ENCODE peak calls at places on chromosomes 4 and X, in nine cellular contexts. T, L, G, N, K, Q, D, R and A are unnamed samples.
A peak's percentile ranks its signal among the peaks of the same experiment; 100 is the strongest.

GRCh38 chr4:23333946-23334878 is 555.6 kb downstream of the PPARGC1A start:
- DNase-seq in T (no peak), L (peak; percentile 23), G (peak; percentile 87), N (peak; percentile 66), K (peak; percentile 75), Q (no peak), D (no peak), R (peak; percentile 21), A (no peak)

GRCh38 chrX:145190801-145191389 is 56.4 kb upstream of the SPANXN1 start:
- DNase-seq in T (peak; percentile 0), L (peak; percentile 5), G (no peak), N (no peak), K (peak; percentile 12), Q (no peak), D (no peak), R (no peak), A (no peak)

GRCh38 chr4:11605597-11605996 is 176.9 kb upstream of the HS3ST1 start:
- DNase-seq in T (no peak), L (no peak), G (no peak), N (no peak), K (no peak), Q (no peak), D (no peak), R (no peak), A (no peak)

GRCh38 chrX:120697053-120697452 is 67.2 kb upstream of the C1GALT1C1 start:
- DNase-seq in T (no peak), L (no peak), G (peak; percentile 82), N (peak; percentile 70), K (no peak), Q (no peak), D (no peak), R (no peak), A (no peak)

GRCh38 chrX:76253432-76253831 is 80.6 kb downstream of the PBDC1 start:
- DNase-seq in T (peak; percentile 45), L (peak; percentile 5), G (peak; percentile 49), N (peak; percentile 46), K (peak; percentile 32), Q (no peak), D (no peak), R (peak; percentile 30), A (no peak)

GRCh38 chr4:76177709-76178108 is 29.5 kb upstream of the NUP54 start:
- DNase-seq in T (no peak), L (no peak), G (no peak), N (no peak), K (no peak), Q (no peak), D (no peak), R (no peak), A (no peak)

GRCh38 chrX:119757979-119758681 is at the start of gene SOWAHD:
- DNase-seq in T (peak; percentile 50), L (no peak), G (peak; percentile 26), N (no peak), K (peak; percentile 39), Q (peak; percentile 63), D (no peak), R (peak; percentile 78), A (no peak)

GRCh38 chr4:66921433-66921832 is 623.9 kb downstream of the CENPC start:
- DNase-seq in T (no peak), L (no peak), G (no peak), N (no peak), K (no peak), Q (no peak), D (no peak), R (no peak), A (no peak)

GRCh38 chrX:19698125-19698524 is 182.8 kb upstream of the MAP3K15 start:
- DNase-seq in T (no peak), L (no peak), G (no peak), N (no peak), K (peak; percentile 19), Q (no peak), D (peak; percentile 15), R (no peak), A (no peak)

GRCh38 chr4:48498895-48499294 is 8.8 kb downstream of the ZAR1 start:
- DNase-seq in T (no peak), L (no peak), G (no peak), N (no peak), K (no peak), Q (no peak), D (no peak), R (no peak), A (no peak)

GRCh38 chr4:48506716-48507115 is 16.7 kb downstream of the ZAR1 start:
- DNase-seq in T (no peak), L (no peak), G (no peak), N (no peak), K (no peak), Q (no peak), D (no peak), R (no peak), A (no peak)

GRCh38 chr4:48509543-48509942 is 19.5 kb downstream of the ZAR1 start:
- DNase-seq in T (no peak), L (no peak), G (no peak), N (no peak), K (no peak), Q (no peak), D (no peak), R (no peak), A (no peak)

GRCh38 chr4:48499551-48500066 is 9.6 kb downstream of the ZAR1 start:
- DNase-seq in T (no peak), L (no peak), G (no peak), N (no peak), K (no peak), Q (no peak), D (no peak), R (no peak), A (no peak)

DNA sequence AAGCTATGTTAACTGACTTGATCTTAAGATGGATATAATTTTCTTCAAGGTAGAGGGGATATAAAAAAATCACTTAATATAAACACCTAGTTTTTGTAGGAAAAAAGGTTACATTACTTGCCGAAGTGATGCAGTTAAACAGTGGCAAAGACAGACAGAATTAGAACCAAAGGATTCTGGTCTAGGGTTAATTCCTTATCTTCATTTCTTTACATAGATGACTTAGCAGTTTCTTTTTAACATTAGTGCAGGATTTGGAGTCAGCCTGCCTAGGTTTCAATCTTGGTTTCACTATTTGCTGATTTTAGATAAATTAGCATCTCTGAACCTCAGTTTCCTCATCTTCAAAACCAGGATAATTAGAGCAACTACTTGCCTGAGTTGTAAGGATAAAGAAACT is 14.3 kb downstream of the ZAR1 start:
- DNase-seq in T (peak; percentile 3), L (no peak), G (no peak), N (no peak), K (no peak), Q (no peak), D (no peak), R (no peak), A (no peak)
- H3K36me3 ChIP-seq in T (peaks cover 14% of the 10 kb centered on the region), L (peaks cover 14% of the 10 kb centered on the region), G (peaks cover 49% of the 10 kb centered on the region), N (peaks cover 80% of the 10 kb centered on the region), K (peaks cover 32% of the 10 kb centered on the region), Q (peaks cover 92% of the 10 kb centered on the region), D (peaks cover 69% of the 10 kb centered on the region), R (peaks cover 4% of the 10 kb centered on the region), A (peaks cover 73% of the 10 kb centered on the region)

DNA sequence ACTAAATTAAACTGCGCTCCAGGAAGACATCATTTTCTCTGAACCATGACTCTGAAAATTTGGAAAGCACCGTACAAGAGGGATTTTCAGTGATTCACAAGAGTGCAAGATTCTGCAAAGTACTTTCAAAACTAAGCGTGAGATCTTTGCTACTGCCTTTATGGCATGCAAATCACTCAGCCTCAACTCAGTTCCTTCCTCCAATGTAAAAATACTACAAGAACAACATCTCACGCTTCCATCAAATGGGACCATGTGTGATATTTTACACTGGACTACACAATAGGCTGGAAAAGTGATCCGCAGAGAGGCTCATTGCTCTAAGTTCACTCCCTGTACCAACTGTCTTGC is 682 bp upstream of the IL15 start:
- DNase-seq in T (no peak), L (no peak), G (no peak), N (no peak), K (no peak), Q (no peak), D (no peak), R (no peak), A (no peak)
- H3K4me3 ChIP-seq in T (no peak overlapping the region), L (peak overlapping the region; percentile 80), G (peak overlapping the region; percentile 80), N (peak overlapping the region; percentile 68), K (peak overlapping the region; percentile 80), Q (peak overlapping the region; percentile 84), D (peak overlapping the region; percentile 81), R (peak overlapping the region; percentile 82), A (peak overlapping the region; percentile 91)

GRCh38 chr4:13526658-13527057 is 17.6 kb downstream of the NKX3-2 start:
- DNase-seq in T (no peak), L (no peak), G (no peak), N (no peak), K (no peak), Q (no peak), D (no peak), R (no peak), A (no peak)
- H3K27me3 ChIP-seq in T (peaks cover 11% of the 10 kb centered on the region), L (peaks cover 95% of the 10 kb centered on the region), G (peaks cover 39% of the 10 kb centered on the region), N (no peaks in the 10 kb centered on the region), K (peaks cover 57% of the 10 kb centered on the region), Q (peaks cover 96% of the 10 kb centered on the region), D (peaks cover 6% of the 10 kb centered on the region), R (peaks cover 66% of the 10 kb centered on the region), A (peaks cover 96% of the 10 kb centered on the region)

GRCh38 chrX:290476-291166 is 9.4 kb downstream of the PLCXD1 start:
- DNase-seq in T (no peak), L (no peak), G (no peak), N (no peak), K (no peak), Q (peak; percentile 45), D (no peak), R (peak; percentile 8), A (peak; percentile 67)
- H3K36me3 ChIP-seq in T (peaks cover 69% of the 10 kb centered on the region), L (peaks cover 15% of the 10 kb centered on the region), G (peaks cover 57% of the 10 kb centered on the region), N (peaks cover 65% of the 10 kb centered on the region), K (peaks cover 5% of the 10 kb centered on the region), Q (peaks cover 86% of the 10 kb centered on the region), D (peaks cover 84% of the 10 kb centered on the region), R (no peaks in the 10 kb centered on the region), A (peaks cover 89% of the 10 kb centered on the region)

GRCh38 chr4:87910795-87911194 is 64.7 kb upstream of the SPP1 start:
- DNase-seq in T (peak; percentile 47), L (no peak), G (no peak), N (no peak), K (no peak), Q (no peak), D (no peak), R (no peak), A (no peak)

GRCh38 chr4:87915621-87916020 is 59.9 kb upstream of the SPP1 start:
- DNase-seq in T (no peak), L (no peak), G (no peak), N (no peak), K (no peak), Q (no peak), D (no peak), R (no peak), A (no peak)

GRCh38 chr4:87913871-87914270 is 61.6 kb upstream of the SPP1 start:
- DNase-seq in T (no peak), L (no peak), G (no peak), N (no peak), K (no peak), Q (no peak), D (no peak), R (no peak), A (no peak)

GRCh38 chr4:87911252-87911774 is 64.2 kb upstream of the SPP1 start:
- DNase-seq in T (peak; percentile 96), L (no peak), G (no peak), N (no peak), K (no peak), Q (no peak), D (no peak), R (no peak), A (no peak)

GRCh38 chr4:87912164-87913004 is 63.1 kb upstream of the SPP1 start:
- DNase-seq in T (peak; percentile 29), L (no peak), G (no peak), N (no peak), K (no peak), Q (no peak), D (no peak), R (no peak), A (no peak)
- H3K4me3 ChIP-seq in T (no peak overlapping the region), L (no peak overlapping the region), G (no peak overlapping the region), N (no peak overlapping the region), K (no peak overlapping the region), Q (no peak overlapping the region), D (no peak overlapping the region), R (no peak overlapping the region), A (no peak overlapping the region)